ENCODE peak calls at places on chromosomes 3 and 15, in five cellular contexts. C, U, B, Q and X are unnamed samples.

GRCh38 chr3:141797167-141797773 is 34.1 kb downstream of the GRK7 start:
- DNase-seq in C (peak), U (no peak), B (no peak), Q (peak), X (no peak)

GRCh38 chr3:177905173-177905894 is 630.9 kb upstream of the KCNMB2 start:
- DNase-seq in C (no peak), U (no peak), B (no peak), Q (no peak), X (no peak)

GRCh38 chr3:51672083-51672475 is 1.0 kb downstream of the TEX264 start:
- DNase-seq in C (no peak), U (no peak), B (no peak), Q (no peak), X (no peak)

GRCh38 chr3:174270841-174271240 is 588.3 kb upstream of the NAALADL2 start:
- DNase-seq in C (no peak), U (no peak), B (no peak), Q (no peak), X (no peak)

GRCh38 chr15:98120561-98120960 is 160.1 kb downstream of the ARRDC4 start:
- DNase-seq in C (peak), U (no peak), B (no peak), Q (no peak), X (no peak)

GRCh38 chr3:150265305-150265704 is 142.8 kb upstream of the TSC22D2 start:
- DNase-seq in C (no peak), U (no peak), B (no peak), Q (no peak), X (no peak)

GRCh38 chr3:128036119-128036518 is 16.1 kb upstream of the SEC61A1 start:
- DNase-seq in C (no peak), U (no peak), B (no peak), Q (no peak), X (no peak)

GRCh38 chr15:96353931-96354730 is 23.6 kb downstream of the NR2F2 start:
- DNase-seq in C (no peak), U (no peak), B (no peak), Q (no peak), X (no peak)

GRCh38 chr15:73959012-73959581 is 32.8 kb downstream of the LOXL1 start:
- DNase-seq in C (no peak), U (no peak), B (no peak), Q (no peak), X (no peak)

GRCh38 chr3:113035387-113035982 is 44.7 kb downstream of the GTPBP8 start:
- DNase-seq in C (peak), U (peak), B (no peak), Q (peak), X (peak)

GRCh38 chr15:94503293-94503692 is 271.9 kb downstream of the MCTP2 start:
- DNase-seq in C (no peak), U (no peak), B (no peak), Q (no peak), X (no peak)

GRCh38 chr3:141249041-141249440 is 17.4 kb downstream of the PXYLP1 start:
- DNase-seq in C (no peak), U (no peak), B (peak), Q (no peak), X (no peak)

GRCh38 chr15:70092462-70092850 is 5.3 kb downstream of the TLE3 start:
- DNase-seq in C (no peak), U (no peak), B (no peak), Q (no peak), X (no peak)

GRCh38 chr3:150227839-150228238 is 180.3 kb upstream of the TSC22D2 start:
- DNase-seq in C (no peak), U (peak), B (peak), Q (peak), X (peak)

GRCh38 chr3:147656023-147656422 is 246.9 kb downstream of the ZIC1 start:
- DNase-seq in C (no peak), U (no peak), B (no peak), Q (no peak), X (no peak)

GRCh38 chr3:55860040-55860439 is 372.9 kb upstream of the WNT5A start:
- DNase-seq in C (no peak), U (no peak), B (no peak), Q (no peak), X (no peak)

GRCh38 chr3:178385280-178385952 is 150.8 kb upstream of the KCNMB2 start:
- DNase-seq in C (no peak), U (peak), B (no peak), Q (peak), X (no peak)

GRCh38 chr15:55151621-55152020 is 45.1 kb downstream of the RSL24D1 start:
- DNase-seq in C (no peak), U (no peak), B (no peak), Q (no peak), X (no peak)

GRCh38 chr3:4645468-4645867 is 152.3 kb downstream of the ITPR1 start:
- DNase-seq in C (no peak), U (no peak), B (no peak), Q (no peak), X (no peak)

GRCh38 chr3:149641011-149641728 is 16.7 kb downstream of the WWTR1 start:
- DNase-seq in C (no peak), U (no peak), B (no peak), Q (no peak), X (no peak)

GRCh38 chr15:50328116-50328515 is 26.9 kb downstream of the GABPB1 start:
- DNase-seq in C (no peak), U (no peak), B (no peak), Q (no peak), X (no peak)

GRCh38 chr3:45551214-45552010 is 43.1 kb upstream of the LIMD1 start:
- DNase-seq in C (peak), U (no peak), B (no peak), Q (no peak), X (no peak)

GRCh38 chr3:187743195-187744141 is 1.8 kb downstream of the BCL6 start:
- DNase-seq in C (peak), U (no peak), B (peak), Q (no peak), X (no peak)

GRCh38 chr3:160210799-160211221 is 14.4 kb upstream of the C3orf80 start:
- DNase-seq in C (no peak), U (no peak), B (no peak), Q (no peak), X (no peak)

GRCh38 chr15:48719668-48720067 is 74.2 kb upstream of the FBN1 start:
- DNase-seq in C (no peak), U (no peak), B (no peak), Q (no peak), X (no peak)

GRCh38 chr15:100338971-100339444 is 2.8 kb downstream of the ADAMTS17 start:
- DNase-seq in C (peak), U (no peak), B (peak), Q (peak), X (no peak)

GRCh38 chr15:97520689-97521088 is 439.8 kb upstream of the ARRDC4 start:
- DNase-seq in C (no peak), U (no peak), B (no peak), Q (no peak), X (no peak)

GRCh38 chr3:4029135-4029534 is 229.9 kb downstream of the LRRN1 start:
- DNase-seq in C (no peak), U (no peak), B (no peak), Q (no peak), X (no peak)

GRCh38 chr15:70475921-70476320 is 287.4 kb downstream of the UACA start:
- DNase-seq in C (no peak), U (no peak), B (no peak), Q (no peak), X (no peak)